ENCODE peak calls at places on chromosomes 3 and 15, in four cellular contexts. Q is T-helper 2 cell, E is right cardiac atrium, G is SK-N-DZ. P is an unnamed sample.

GRCh38 chr15:62928996-62929350 is 113.6 kb upstream of the TPM1 start:
- DNase-seq in E (no peak), Q (no peak), G (no peak), P (no peak)

GRCh38 chr3:33315826-33316225 is 38.6 kb downstream of the FBXL2 start:
- DNase-seq in G (no peak), Q (no peak), E (no peak), P (no peak)

GRCh38 chr3:134242649-134243637 is 7.7 kb downstream of the RYK start:
- DNase-seq in G (no peak), E (no peak), Q (no peak), P (no peak)

GRCh38 chr15:36936652-36937051 is 163.7 kb downstream of the MEIS2 start:
- DNase-seq in Q (no peak), G (no peak), E (no peak), P (no peak)

GRCh38 chr3:58163234-58163633 is 47.5 kb downstream of the DNASE1L3 start:
- DNase-seq in E (peak), G (no peak), Q (no peak), P (no peak)

GRCh38 chr3:124557433-124558232 is 172.6 kb upstream of the UMPS start:
- DNase-seq in G (no peak), E (no peak), Q (no peak), P (no peak)

GRCh38 chr15:61047783-61048182 is 181.3 kb downstream of the RORA start:
- DNase-seq in E (no peak), G (no peak), Q (no peak), P (no peak)

GRCh38 chr3:189949580-189949979 is 171.1 kb downstream of the P3H2 start:
- DNase-seq in Q (no peak), G (no peak), E (no peak), P (no peak)

GRCh38 chr3:60609446-60609845 is 641.8 kb downstream of the FHIT start:
- DNase-seq in G (no peak), Q (no peak), E (no peak), P (no peak)

GRCh38 chr3:15557511-15557946 is 36.0 kb upstream of the COLQ start:
- DNase-seq in G (peak), E (no peak), Q (peak), P (no peak)

GRCh38 chr15:62035256-62035908 is 24.9 kb downstream of the VPS13C start:
- DNase-seq in Q (peak), E (no peak), G (no peak), P (no peak)

GRCh38 chr3:175007316-175007715 is 148.2 kb downstream of the NAALADL2 start:
- DNase-seq in G (no peak), Q (no peak), E (no peak), P (no peak)

GRCh38 chr15:72285927-72286516 is 13.7 kb upstream of the PARP6 start:
- DNase-seq in E (peak), G (no peak), Q (peak), P (no peak)

GRCh38 chr3:9014189-9014588 is 50.9 kb upstream of the RAD18 start:
- DNase-seq in G (no peak), Q (no peak), E (no peak), P (no peak)

GRCh38 chr3:107431048-107431297 is 53.7 kb downstream of the CCDC54 start:
- DNase-seq in Q (peak), E (no peak), G (no peak), P (no peak)

GRCh38 chr3:26484140-26484539 is 138.4 kb upstream of the LRRC3B start:
- DNase-seq in E (no peak), Q (no peak), G (peak), P (no peak)

GRCh38 chr3:102032491-102033383 is 183.4 kb downstream of the NFKBIZ start:
- DNase-seq in E (no peak), Q (no peak), G (no peak), P (no peak)

GRCh38 chr15:66043264-66043663 is 174.0 kb downstream of the RAB11A start:
- DNase-seq in E (no peak), Q (no peak), G (no peak), P (no peak)

GRCh38 chr3:123186695-123187094 is 15.0 kb upstream of the SEC22A start:
- DNase-seq in E (no peak), Q (no peak), G (no peak), P (no peak)

GRCh38 chr15:82968066-82968465 is 15.5 kb upstream of the HOMER2 start:
- DNase-seq in Q (no peak), E (no peak), G (no peak), P (no peak)

GRCh38 chr3:159252772-159253384 is 451.0 kb downstream of the MFSD1 start:
- DNase-seq in Q (peak), E (no peak), G (peak), P (no peak)

GRCh38 chr3:115146418-115147328 is at the start of gene ZBTB20:
- DNase-seq in G (peak), Q (peak), E (peak), P (peak)

GRCh38 chr15:47897525-47897924 is 180.2 kb downstream of the SEMA6D start:
- DNase-seq in G (no peak), Q (no peak), E (no peak), P (no peak)

GRCh38 chr3:185552358-185552877 is at the start of gene LIPH:
- DNase-seq in E (no peak), Q (no peak), G (peak), P (peak)

GRCh38 chr3:122594025-122594424 is 16.6 kb downstream of the PARP15 start:
- DNase-seq in Q (no peak), E (no peak), G (no peak), P (no peak)

GRCh38 chr15:51750942-51751686 is at the start of gene TMOD2:
- DNase-seq in Q (peak), G (peak), E (peak), P (peak)

P was measured in cardiac septum.